ENCODE peak calls at places on chromosome X, in nine cellular contexts. A is endothelial cell; N is glutamatergic neuron; V is ovary; S is neural progenitor cell; L is uterus; T is mesothelial cell of epicardium; J is astrocyte of the spinal cord; Q is CD4-positive, alpha-beta T cell. I is an unnamed sample.

GRCh38 chrX:7083468-7084396 is 63.8 kb upstream of the STS start:
- DNase-seq in A (no peak), N (no peak), V (no peak), S (no peak), L (no peak), T (no peak), J (peak; percentile 97), Q (peak; percentile 27), I (peak; percentile 82)

GRCh38 chrX:24858004-24858746 is 157.6 kb downstream of the ARX start:
- DNase-seq in A (no peak), N (no peak), V (no peak), S (no peak), L (no peak), T (no peak), J (no peak), Q (no peak), I (no peak)

GRCh38 chrX:51891821-51892551 is 1.4 kb upstream of the MAGED1 start:
- DNase-seq in A (peak; percentile 10), N (no peak), V (peak; percentile 34), S (peak; percentile 11), L (peak; percentile 58), T (no peak), J (peak; percentile 73), Q (no peak), I (no peak)

GRCh38 chrX:134670241-134670811 is 12.1 kb upstream of the PLAC1 start:
- DNase-seq in A (no peak), N (no peak), V (no peak), S (peak; percentile 3), L (no peak), T (no peak), J (peak; percentile 79), Q (no peak), I (no peak)

GRCh38 chrX:22110729-22111494 is 78.8 kb downstream of the PHEX start:
- DNase-seq in A (no peak), N (no peak), V (no peak), S (no peak), L (no peak), T (no peak), J (peak; percentile 25), Q (no peak), I (no peak)

GRCh38 chrX:154785711-154786110 is 19.6 kb downstream of the MPP1 start:
- DNase-seq in A (no peak), N (no peak), V (no peak), S (no peak), L (no peak), T (no peak), J (no peak), Q (no peak), I (no peak)

GRCh38 chrX:14697453-14697852 is 168.1 kb downstream of the GLRA2 start:
- DNase-seq in A (peak; percentile 42), N (peak; percentile 22), V (peak; percentile 18), S (peak; percentile 55), L (no peak), T (no peak), J (no peak), Q (no peak), I (peak; percentile 17)

GRCh38 chrX:124275167-124275894 is 57.1 kb upstream of the TEX13D start:
- DNase-seq in A (no peak), N (no peak), V (no peak), S (no peak), L (no peak), T (no peak), J (no peak), Q (no peak), I (no peak)

GRCh38 chrX:100356497-100356896 is 53.6 kb downstream of the PCDH19 start:
- DNase-seq in A (no peak), N (no peak), V (no peak), S (no peak), L (no peak), T (no peak), J (no peak), Q (no peak), I (no peak)

GRCh38 chrX:67607436-67607835 is 63.6 kb downstream of the AR start:
- DNase-seq in A (no peak), N (no peak), V (no peak), S (no peak), L (no peak), T (no peak), J (peak; percentile 53), Q (no peak), I (no peak)

GRCh38 chrX:113966791-113967190 is 617.1 kb upstream of the HTR2C start:
- DNase-seq in A (no peak), N (no peak), V (no peak), S (no peak), L (no peak), T (no peak), J (no peak), Q (no peak), I (no peak)

GRCh38 chrX:50067435-50068292 is 133.1 kb downstream of the AKAP4 start:
- DNase-seq in A (peak; percentile 28), N (peak; percentile 60), V (peak; percentile 21), S (peak; percentile 80), L (peak; percentile 15), T (peak; percentile 40), J (peak; percentile 39), Q (no peak), I (peak; percentile 71)

GRCh38 chrX:40805404-40805803 is 70.1 kb upstream of the MED14 start:
- DNase-seq in A (no peak), N (no peak), V (no peak), S (no peak), L (no peak), T (no peak), J (no peak), Q (no peak), I (no peak)

DNA sequence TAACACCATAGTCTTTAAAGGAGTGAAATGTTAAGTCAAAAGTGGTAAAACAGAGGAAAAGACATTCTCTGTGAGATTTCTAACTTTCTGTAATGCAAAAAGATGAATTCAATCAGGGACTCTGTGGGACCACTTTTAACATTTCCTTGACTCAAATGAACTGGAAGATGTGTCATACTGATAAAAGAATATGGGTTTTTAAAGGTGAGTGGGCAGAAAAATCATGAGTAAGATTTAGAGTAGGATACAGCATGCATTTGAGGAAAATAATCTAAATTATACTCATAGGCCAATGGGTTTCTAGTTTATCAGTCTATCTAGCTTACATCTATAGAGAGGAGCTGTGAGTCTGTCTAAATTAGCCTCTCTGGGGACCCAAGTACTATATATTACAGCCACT is 11.0 kb upstream of the TEX13C start:
- DNase-seq in A (no peak), N (no peak), V (no peak), S (no peak), L (no peak), T (no peak), J (no peak), Q (no peak), I (no peak)
- TF ChIP-seq CTCF in A (no peak), N (no peak), V (no peak), S (no peak), L (no peak), T (no peak), J (no peak), Q (no peak), I (no peak)

GRCh38 chrX:46485897-46486296 is 59.3 kb downstream of the ZNF674 start:
- DNase-seq in A (no peak), N (no peak), V (no peak), S (peak; percentile 15), L (no peak), T (no peak), J (no peak), Q (peak; percentile 4), I (no peak)
- TF ChIP-seq CTCF in A (no peak), N (no peak), V (no peak), S (no peak), L (no peak), T (no peak), J (no peak), Q (peak; percentile 12), I (no peak)

DNA sequence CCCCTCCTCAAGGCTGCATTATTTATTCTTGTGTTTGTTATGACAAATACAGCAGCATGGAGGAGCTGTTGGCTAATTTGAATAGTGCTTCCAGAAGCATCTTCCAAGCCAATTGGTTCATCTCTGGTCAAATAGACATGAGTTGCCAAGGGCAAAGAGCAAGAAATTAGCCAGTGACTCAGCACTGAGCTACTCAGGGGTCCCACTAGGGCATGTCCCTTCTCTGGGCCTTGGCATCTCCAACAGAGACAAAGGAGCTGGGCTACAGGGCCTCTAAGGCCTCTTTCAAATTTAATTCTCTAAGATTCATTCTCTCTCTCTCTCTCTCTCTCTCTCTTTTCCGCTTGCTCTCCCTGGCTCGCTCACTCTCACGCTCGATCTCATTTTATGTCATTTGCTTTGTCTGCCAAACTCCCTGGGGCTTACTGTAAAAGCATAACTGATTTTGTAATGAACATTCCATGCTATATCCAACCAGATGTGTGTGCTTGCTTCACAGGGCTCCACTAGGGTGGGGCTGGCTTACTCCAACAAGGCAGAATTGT is 86.7 kb upstream of the MAGEA4 start:
- DNase-seq in A (no peak), N (no peak), V (no peak), S (no peak), L (no peak), T (no peak), J (peak; percentile 84), Q (no peak), I (no peak)
- TF ChIP-seq CTCF in A (no peak), N (no peak), V (no peak), S (no peak), L (no peak), T (no peak), J (peak; percentile 24), Q (no peak), I (peak; percentile 46)

GRCh38 chrX:11557120-11557519 is 108.6 kb downstream of the ARHGAP6 start:
- DNase-seq in A (no peak), N (no peak), V (no peak), S (no peak), L (no peak), T (no peak), J (peak; percentile 53), Q (no peak), I (no peak)
- TF ChIP-seq CTCF in A (no peak), N (no peak), V (no peak), S (no peak), L (no peak), T (no peak), J (no peak), Q (no peak), I (no peak)

GRCh38 chrX:70422886-70423336 is at the start of gene GDPD2:
- DNase-seq in A (peak; percentile 28), N (no peak), V (no peak), S (peak; percentile 89), L (no peak), T (no peak), J (peak; percentile 29), Q (no peak), I (no peak)
- TF ChIP-seq CTCF in A (no peak), N (no peak), V (no peak), S (peak; percentile 53), L (no peak), T (no peak), J (peak; percentile 28), Q (no peak), I (peak; percentile 55)

DNA sequence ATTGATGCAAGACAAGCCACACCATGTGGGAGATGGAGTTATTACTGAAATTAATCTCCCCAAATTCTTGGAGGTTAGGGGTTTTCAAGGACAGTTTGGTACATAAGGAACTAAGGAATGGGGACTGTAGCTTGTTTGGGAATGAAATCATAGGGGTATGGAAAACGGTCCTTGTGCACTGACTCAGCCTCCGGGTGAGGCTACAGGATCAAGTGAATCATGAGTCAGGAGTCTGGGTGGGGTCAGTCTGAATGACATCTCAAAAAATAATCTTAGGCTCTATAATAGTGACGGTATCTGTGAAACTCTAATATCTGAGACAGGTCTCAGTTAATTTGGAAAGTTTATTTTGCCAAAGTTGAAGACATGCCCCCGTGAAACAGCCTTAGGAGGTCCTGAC is 128.5 kb upstream of the CYSLTR1 start:
- DNase-seq in A (no peak), N (no peak), V (no peak), S (no peak), L (no peak), T (no peak), J (peak; percentile 1), Q (no peak), I (no peak)
- TF ChIP-seq CTCF in A (no peak), N (no peak), V (no peak), S (no peak), L (no peak), T (no peak), J (no peak), Q (no peak), I (no peak)

I was measured in Peyer's patch.